ENCODE peak calls at places on chromosomes 1 and 21, in seven cellular contexts. H, C, R, V, U, D and L are unnamed samples.

GRCh38 chr21:43025636-43026180 is 49.9 kb downstream of the CBS start:
- DNase-seq in C (no peak), D (no peak), U (no peak), H (peak), R (no peak), V (no peak), L (peak)

GRCh38 chr1:53585116-53585515 is 125.9 kb downstream of the DMRTB1 start:
- DNase-seq in H (peak), D (peak), C (no peak), U (no peak), V (no peak), R (peak), L (peak)

GRCh38 chr1:203776636-203777035 is 11.7 kb downstream of the LAX1 start:
- DNase-seq in H (no peak), R (no peak), U (no peak), V (no peak), C (no peak), D (peak), L (no peak)

GRCh38 chr1:215669806-215670485 is 102.8 kb downstream of the KCTD3 start:
- DNase-seq in C (peak), U (no peak), H (no peak), D (no peak), V (no peak), R (no peak), L (no peak)

GRCh38 chr1:172394167-172394751 is 26.2 kb upstream of the C1orf105 start:
- DNase-seq in U (no peak), V (no peak), D (peak), H (no peak), C (no peak), R (peak), L (no peak)

GRCh38 chr1:170032531-170033295 is 41.8 kb downstream of the KIFAP3 start:
- DNase-seq in C (no peak), V (no peak), H (no peak), U (no peak), D (no peak), R (no peak), L (peak)

GRCh38 chr21:33541756-33542639 is at the start of gene GART:
- DNase-seq in V (peak), D (peak), H (no peak), R (peak), C (peak), U (peak), L (peak)

GRCh38 chr1:172658871-172659453 is at the start of gene FASLG:
- DNase-seq in U (no peak), C (no peak), D (no peak), H (no peak), R (no peak), V (no peak), L (no peak)

GRCh38 chr1:25912076-25912831 is 6.0 kb upstream of the STMN1 start:
- DNase-seq in C (no peak), V (no peak), U (no peak), R (no peak), H (peak), D (no peak), L (peak)

GRCh38 chr1:177525176-177525575 is 354.4 kb downstream of the BRINP2 start:
- DNase-seq in C (no peak), U (no peak), V (no peak), D (no peak), H (no peak), R (no peak), L (no peak)

GRCh38 chr1:171245458-171246064 is 2.7 kb upstream of the FMO1 start:
- DNase-seq in D (peak), V (no peak), H (no peak), U (no peak), R (peak), C (peak), L (peak)

GRCh38 chr1:174953657-174954435 is 45.9 kb upstream of the CACYBP start:
- DNase-seq in H (no peak), U (no peak), C (no peak), R (no peak), D (no peak), V (no peak), L (no peak)

GRCh38 chr1:46285730-46286477 is 17.5 kb downstream of the LRRC41 start:
- DNase-seq in R (no peak), D (peak), V (no peak), C (peak), U (no peak), H (no peak), L (no peak)

GRCh38 chr1:67134692-67135091 is at the start of gene C1orf141:
- DNase-seq in C (peak), R (no peak), D (no peak), H (no peak), V (no peak), U (no peak), L (no peak)

GRCh38 chr1:245768596-245768995 is 613.8 kb downstream of the KIF26B start:
- DNase-seq in C (no peak), R (no peak), V (no peak), H (no peak), U (no peak), D (no peak), L (no peak)

GRCh38 chr1:203075249-203076030 is 10.4 kb downstream of the MYOG start:
- DNase-seq in V (no peak), R (no peak), H (no peak), D (no peak), C (peak), U (no peak), L (no peak)

GRCh38 chr1:94236021-94236491 is 1.3 kb downstream of the ARHGAP29 start:
- DNase-seq in V (no peak), H (no peak), R (no peak), C (peak), U (no peak), D (no peak), L (no peak)

GRCh38 chr1:178060789-178061556 is 32.9 kb upstream of the RASAL2 start:
- DNase-seq in C (peak), V (no peak), U (no peak), H (no peak), R (no peak), D (no peak), L (peak)

GRCh38 chr1:195082183-195082582 is 1526.1 kb downstream of the KCNT2 start:
- DNase-seq in C (no peak), R (no peak), V (no peak), D (no peak), H (no peak), U (no peak), L (no peak)

GRCh38 chr1:244439391-244440032 is 12.2 kb downstream of the ADSS2 start:
- DNase-seq in H (no peak), D (no peak), R (no peak), V (no peak), C (peak), U (no peak), L (no peak)

GRCh38 chr21:14617040-14617393 is 70.9 kb upstream of the SAMSN1 start:
- DNase-seq in U (no peak), H (no peak), R (no peak), C (peak), D (no peak), V (no peak), L (no peak)

GRCh38 chr1:94325379-94326302 is 88.3 kb upstream of the ARHGAP29 start:
- DNase-seq in H (peak), V (no peak), C (no peak), U (no peak), D (no peak), R (no peak), L (peak)

GRCh38 chr1:175129182-175129581 is 61.5 kb downstream of the TNN start:
- DNase-seq in V (no peak), H (peak), R (no peak), D (no peak), U (no peak), C (peak), L (no peak)

DNA sequence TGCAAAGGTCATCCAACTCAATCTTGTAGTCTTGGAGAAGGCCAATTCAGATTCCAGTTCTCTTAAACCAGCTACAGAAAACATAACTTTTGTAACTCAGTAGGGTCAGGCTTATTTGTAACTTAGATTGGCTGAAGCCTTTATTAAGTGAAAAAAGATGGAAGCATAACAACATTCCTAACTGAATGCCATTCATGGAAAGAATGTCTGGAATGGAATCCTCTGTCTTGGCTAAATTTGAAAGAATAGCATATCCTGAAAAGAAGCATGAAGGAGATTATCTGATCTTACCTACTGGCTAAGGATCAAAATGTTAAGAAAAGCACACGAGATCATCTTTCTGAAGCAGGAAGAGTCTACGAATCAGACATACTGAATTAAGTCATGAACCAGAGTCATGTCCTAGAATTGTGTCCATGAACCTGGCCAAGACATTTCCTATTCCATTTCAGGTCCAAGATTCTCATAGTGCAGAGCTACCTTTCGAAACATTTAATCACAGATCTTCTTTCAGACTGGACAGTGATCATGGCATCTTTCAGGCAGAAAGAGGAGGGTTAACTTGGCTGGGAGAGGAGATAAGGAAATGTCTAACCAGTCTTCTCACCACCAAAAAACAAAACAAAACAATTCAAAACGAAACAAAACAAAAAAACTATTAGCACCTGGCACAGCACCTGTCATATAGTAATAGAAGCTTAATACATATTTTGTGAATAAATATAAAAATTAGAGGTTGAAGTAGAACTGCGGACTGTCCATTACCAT is 75.6 kb downstream of the XCL2 start:
- DNase-seq in H (no peak), C (no peak), U (no peak), V (no peak), R (no peak), D (no peak), L (no peak)
- H3K4me3 ChIP-seq in H (no peak), C (no peak), U (no peak), V (no peak), R (no peak), D (no peak), L (no peak)

GRCh38 chr21:23160914-23161313 is 2162.7 kb downstream of the NCAM2 start:
- DNase-seq in U (no peak), C (no peak), V (no peak), H (no peak), R (no peak), D (no peak), L (no peak)
- TF ChIP-seq CTCF in U (no peak), C (peak), V (no peak), H (no peak), R (no peak), D (no peak), L (no peak)

GRCh38 chr21:25456672-25457071 is 150.6 kb downstream of the MRPL39 start:
- DNase-seq in H (no peak), D (no peak), R (no peak), V (no peak), C (no peak), U (no peak), L (peak)

GRCh38 chr21:25459365-25459764 is 147.9 kb downstream of the MRPL39 start:
- DNase-seq in V (no peak), H (no peak), D (peak), U (no peak), R (no peak), C (no peak), L (no peak)

GRCh38 chr21:25457946-25458345 is 149.3 kb downstream of the MRPL39 start:
- DNase-seq in V (no peak), R (no peak), H (no peak), D (no peak), C (no peak), U (no peak), L (no peak)

GRCh38 chr21:25458484-25458883 is 148.8 kb downstream of the MRPL39 start:
- DNase-seq in C (no peak), H (no peak), D (no peak), U (no peak), R (no peak), V (no peak), L (no peak)

GRCh38 chr21:25457411-25457810 is 149.9 kb downstream of the MRPL39 start:
- DNase-seq in C (no peak), R (no peak), U (no peak), D (peak), H (peak), V (no peak), L (peak)
- H3K27ac ChIP-seq in C (no peak), R (no peak), U (no peak), D (no peak), H (no peak), V (no peak), L (peak)

DNA sequence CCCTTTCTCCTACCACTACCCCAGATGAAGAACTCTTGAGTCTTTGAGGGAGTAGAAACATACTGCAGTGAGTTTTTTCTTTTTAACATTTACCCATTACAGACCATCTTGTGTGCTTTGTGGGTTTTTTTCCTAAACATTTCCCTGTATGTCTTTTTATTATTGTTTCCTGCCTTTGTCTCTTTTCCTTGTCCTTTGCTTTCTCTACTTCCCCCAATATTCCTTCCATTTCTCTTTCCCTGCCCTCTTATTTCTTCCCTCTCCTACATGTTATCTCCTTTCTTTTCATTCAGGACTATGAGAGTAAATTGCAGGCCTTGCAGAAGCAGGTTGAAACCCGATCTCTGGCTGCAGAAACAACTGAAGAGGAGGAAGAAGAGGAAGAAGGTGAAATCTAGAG is 79.1 kb upstream of the PGD start:
- DNase-seq in C (no peak), U (no peak), H (no peak), D (no peak), R (no peak), V (no peak), L (no peak)
- H3K4me3 ChIP-seq in C (no peak), U (no peak), H (no peak), D (no peak), R (no peak), V (no peak), L (no peak)